ENCODE peak calls at places on chromosomes 6 and 20, in four cellular contexts. One of them, this sample, is unnamed.

GRCh38 chr6:100479180-100480035 is 14.7 kb upstream of the SIM1 start:
- DNase-seq in iPS-NIHi11: peak
- DNase-seq in A172: peak
- DNase-seq in suprapubic skin: no peak
- DNase-seq in this sample: no peak

GRCh38 chr20:58065508-58066361 is 162.7 kb downstream of the ANKRD60 start:
- DNase-seq in iPS-NIHi11: no peak
- DNase-seq in A172: peak
- DNase-seq in suprapubic skin: no peak
- DNase-seq in this sample: peak

GRCh38 chr6:108118791-108119211 is 44.3 kb upstream of the OSTM1 start:
- DNase-seq in iPS-NIHi11: no peak
- DNase-seq in A172: no peak
- DNase-seq in suprapubic skin: no peak
- DNase-seq in this sample: no peak

GRCh38 chr20:47960769-47961525 is 175.7 kb upstream of the SULF2 start:
- DNase-seq in iPS-NIHi11: no peak
- DNase-seq in A172: no peak
- DNase-seq in suprapubic skin: no peak
- DNase-seq in this sample: no peak

GRCh38 chr6:85240787-85241186 is 209.1 kb upstream of the NT5E start:
- DNase-seq in iPS-NIHi11: no peak
- DNase-seq in A172: no peak
- DNase-seq in suprapubic skin: no peak
- DNase-seq in this sample: no peak

GRCh38 chr6:2378046-2378657 is 132.7 kb upstream of the GMDS start:
- DNase-seq in iPS-NIHi11: no peak
- DNase-seq in A172: no peak
- DNase-seq in suprapubic skin: no peak
- DNase-seq in this sample: no peak

GRCh38 chr20:4022386-4023350 is 7.3 kb upstream of the RNF24 start:
- DNase-seq in iPS-NIHi11: peak
- DNase-seq in A172: no peak
- DNase-seq in suprapubic skin: no peak
- DNase-seq in this sample: no peak

GRCh38 chr20:22932236-22932635 is 102.9 kb upstream of the SSTR4 start:
- DNase-seq in iPS-NIHi11: no peak
- DNase-seq in A172: no peak
- DNase-seq in suprapubic skin: no peak
- DNase-seq in this sample: no peak

GRCh38 chr6:169155481-169155880 is 98.2 kb downstream of the THBS2 start:
- DNase-seq in iPS-NIHi11: no peak
- DNase-seq in A172: no peak
- DNase-seq in suprapubic skin: peak
- DNase-seq in this sample: no peak

GRCh38 chr20:7038029-7038428 is 270.5 kb downstream of the BMP2 start:
- DNase-seq in iPS-NIHi11: no peak
- DNase-seq in A172: no peak
- DNase-seq in suprapubic skin: no peak
- DNase-seq in this sample: no peak

GRCh38 chr6:85078071-85078470 is 313.7 kb upstream of the TBX18 start:
- DNase-seq in iPS-NIHi11: no peak
- DNase-seq in A172: peak
- DNase-seq in suprapubic skin: no peak
- DNase-seq in this sample: no peak

GRCh38 chr20:32893878-32894483 is 35.3 kb downstream of the EFCAB8 start:
- DNase-seq in iPS-NIHi11: peak
- DNase-seq in A172: peak
- DNase-seq in suprapubic skin: no peak
- DNase-seq in this sample: no peak

GRCh38 chr6:10332121-10332520 is 82.8 kb downstream of the TFAP2A start:
- DNase-seq in iPS-NIHi11: no peak
- DNase-seq in A172: no peak
- DNase-seq in suprapubic skin: no peak
- DNase-seq in this sample: no peak

GRCh38 chr6:75524322-75524972 is 30.8 kb upstream of the FILIP1 start:
- DNase-seq in iPS-NIHi11: peak
- DNase-seq in A172: peak
- DNase-seq in suprapubic skin: no peak
- DNase-seq in this sample: no peak

GRCh38 chr6:16238057-16238657 is at the start of gene GMPR:
- DNase-seq in iPS-NIHi11: peak
- DNase-seq in A172: peak
- DNase-seq in suprapubic skin: peak
- DNase-seq in this sample: peak